ENCODE peak calls at places on chromosomes 5 and 9, in seven cellular contexts. One of them, this sample, is unnamed.

GRCh38 chr5:30156156-30156555 is 1037.3 kb upstream of the CDH6 start:
- DNase-seq in right atrium auricular region: no peak
- DNase-seq in activated CD4-positive, alpha-beta T cell treated with anti-CD3 and anti-CD28 coated beads for 48 hours: no peak
- DNase-seq in effector memory CD4-positive, alpha-beta T cell: no peak
- DNase-seq in activated CD8-positive, alpha-beta T cell treated with anti-CD3 and anti-CD28 coated beads for 36 hours: no peak
- DNase-seq in anterior cingulate cortex: no peak
- DNase-seq in activated naive CD4-positive, alpha-beta T cell treated with anti-CD3 and anti-CD28 coated beads, Interleukin-2, amount 50 U/mL, for 72 hours: no peak
- DNase-seq in this sample: no peak

GRCh38 chr5:66864240-66864884 is 268.2 kb downstream of the MAST4 start:
- DNase-seq in right atrium auricular region: no peak
- DNase-seq in activated CD4-positive, alpha-beta T cell treated with anti-CD3 and anti-CD28 coated beads for 48 hours: peak
- DNase-seq in effector memory CD4-positive, alpha-beta T cell: no peak
- DNase-seq in activated CD8-positive, alpha-beta T cell treated with anti-CD3 and anti-CD28 coated beads for 36 hours: peak
- DNase-seq in anterior cingulate cortex: no peak
- DNase-seq in activated naive CD4-positive, alpha-beta T cell treated with anti-CD3 and anti-CD28 coated beads, Interleukin-2, amount 50 U/mL, for 72 hours: peak
- DNase-seq in this sample: no peak

GRCh38 chr9:131048332-131048731 is 39.4 kb downstream of the LAMC3 start:
- DNase-seq in right atrium auricular region: no peak
- DNase-seq in activated CD4-positive, alpha-beta T cell treated with anti-CD3 and anti-CD28 coated beads for 48 hours: no peak
- DNase-seq in effector memory CD4-positive, alpha-beta T cell: no peak
- DNase-seq in activated CD8-positive, alpha-beta T cell treated with anti-CD3 and anti-CD28 coated beads for 36 hours: no peak
- DNase-seq in anterior cingulate cortex: no peak
- DNase-seq in activated naive CD4-positive, alpha-beta T cell treated with anti-CD3 and anti-CD28 coated beads, Interleukin-2, amount 50 U/mL, for 72 hours: no peak
- DNase-seq in this sample: no peak

GRCh38 chr9:14846871-14847311 is 63.3 kb downstream of the FREM1 start:
- DNase-seq in right atrium auricular region: no peak
- DNase-seq in activated CD4-positive, alpha-beta T cell treated with anti-CD3 and anti-CD28 coated beads for 48 hours: peak
- DNase-seq in effector memory CD4-positive, alpha-beta T cell: no peak
- DNase-seq in activated CD8-positive, alpha-beta T cell treated with anti-CD3 and anti-CD28 coated beads for 36 hours: peak
- DNase-seq in anterior cingulate cortex: peak
- DNase-seq in activated naive CD4-positive, alpha-beta T cell treated with anti-CD3 and anti-CD28 coated beads, Interleukin-2, amount 50 U/mL, for 72 hours: peak
- DNase-seq in this sample: peak

GRCh38 chr5:109192543-109193281 is 217.1 kb downstream of the PJA2 start:
- DNase-seq in right atrium auricular region: no peak
- DNase-seq in activated CD4-positive, alpha-beta T cell treated with anti-CD3 and anti-CD28 coated beads for 48 hours: no peak
- DNase-seq in effector memory CD4-positive, alpha-beta T cell: no peak
- DNase-seq in activated CD8-positive, alpha-beta T cell treated with anti-CD3 and anti-CD28 coated beads for 36 hours: no peak
- DNase-seq in anterior cingulate cortex: no peak
- DNase-seq in activated naive CD4-positive, alpha-beta T cell treated with anti-CD3 and anti-CD28 coated beads, Interleukin-2, amount 50 U/mL, for 72 hours: no peak
- DNase-seq in this sample: no peak

GRCh38 chr5:125006011-125006685 is 259.7 kb upstream of the ZNF608 start:
- DNase-seq in right atrium auricular region: no peak
- DNase-seq in activated CD4-positive, alpha-beta T cell treated with anti-CD3 and anti-CD28 coated beads for 48 hours: no peak
- DNase-seq in effector memory CD4-positive, alpha-beta T cell: no peak
- DNase-seq in activated CD8-positive, alpha-beta T cell treated with anti-CD3 and anti-CD28 coated beads for 36 hours: no peak
- DNase-seq in anterior cingulate cortex: no peak
- DNase-seq in activated naive CD4-positive, alpha-beta T cell treated with anti-CD3 and anti-CD28 coated beads, Interleukin-2, amount 50 U/mL, for 72 hours: no peak
- DNase-seq in this sample: no peak

GRCh38 chr5:114089247-114089646 is 272.6 kb upstream of the KCNN2 start:
- DNase-seq in right atrium auricular region: no peak
- DNase-seq in activated CD4-positive, alpha-beta T cell treated with anti-CD3 and anti-CD28 coated beads for 48 hours: no peak
- DNase-seq in effector memory CD4-positive, alpha-beta T cell: no peak
- DNase-seq in activated CD8-positive, alpha-beta T cell treated with anti-CD3 and anti-CD28 coated beads for 36 hours: no peak
- DNase-seq in anterior cingulate cortex: no peak
- DNase-seq in activated naive CD4-positive, alpha-beta T cell treated with anti-CD3 and anti-CD28 coated beads, Interleukin-2, amount 50 U/mL, for 72 hours: no peak
- DNase-seq in this sample: no peak

GRCh38 chr5:154162475-154163217 is 27.9 kb upstream of the GALNT10 start:
- DNase-seq in right atrium auricular region: no peak
- DNase-seq in activated CD4-positive, alpha-beta T cell treated with anti-CD3 and anti-CD28 coated beads for 48 hours: no peak
- DNase-seq in effector memory CD4-positive, alpha-beta T cell: no peak
- DNase-seq in activated CD8-positive, alpha-beta T cell treated with anti-CD3 and anti-CD28 coated beads for 36 hours: no peak
- DNase-seq in anterior cingulate cortex: no peak
- DNase-seq in activated naive CD4-positive, alpha-beta T cell treated with anti-CD3 and anti-CD28 coated beads, Interleukin-2, amount 50 U/mL, for 72 hours: no peak
- DNase-seq in this sample: no peak

GRCh38 chr9:93138171-93138764 is 4.2 kb upstream of the NINJ1 start:
- DNase-seq in right atrium auricular region: no peak
- DNase-seq in activated CD4-positive, alpha-beta T cell treated with anti-CD3 and anti-CD28 coated beads for 48 hours: no peak
- DNase-seq in effector memory CD4-positive, alpha-beta T cell: no peak
- DNase-seq in activated CD8-positive, alpha-beta T cell treated with anti-CD3 and anti-CD28 coated beads for 36 hours: no peak
- DNase-seq in anterior cingulate cortex: no peak
- DNase-seq in activated naive CD4-positive, alpha-beta T cell treated with anti-CD3 and anti-CD28 coated beads, Interleukin-2, amount 50 U/mL, for 72 hours: no peak
- DNase-seq in this sample: no peak

GRCh38 chr9:23587433-23587832 is 238.6 kb downstream of the ELAVL2 start:
- DNase-seq in right atrium auricular region: peak
- DNase-seq in activated CD4-positive, alpha-beta T cell treated with anti-CD3 and anti-CD28 coated beads for 48 hours: no peak
- DNase-seq in effector memory CD4-positive, alpha-beta T cell: no peak
- DNase-seq in activated CD8-positive, alpha-beta T cell treated with anti-CD3 and anti-CD28 coated beads for 36 hours: no peak
- DNase-seq in anterior cingulate cortex: peak
- DNase-seq in activated naive CD4-positive, alpha-beta T cell treated with anti-CD3 and anti-CD28 coated beads, Interleukin-2, amount 50 U/mL, for 72 hours: no peak
- DNase-seq in this sample: no peak

GRCh38 chr9:124741681-124742080 is 29.4 kb downstream of the NR6A1 start:
- DNase-seq in right atrium auricular region: no peak
- DNase-seq in activated CD4-positive, alpha-beta T cell treated with anti-CD3 and anti-CD28 coated beads for 48 hours: no peak
- DNase-seq in effector memory CD4-positive, alpha-beta T cell: no peak
- DNase-seq in activated CD8-positive, alpha-beta T cell treated with anti-CD3 and anti-CD28 coated beads for 36 hours: no peak
- DNase-seq in anterior cingulate cortex: no peak
- DNase-seq in activated naive CD4-positive, alpha-beta T cell treated with anti-CD3 and anti-CD28 coated beads, Interleukin-2, amount 50 U/mL, for 72 hours: no peak
- DNase-seq in this sample: no peak

GRCh38 chr5:79416499-79416898 is 97.4 kb downstream of the HOMER1 start:
- DNase-seq in right atrium auricular region: no peak
- DNase-seq in activated CD4-positive, alpha-beta T cell treated with anti-CD3 and anti-CD28 coated beads for 48 hours: no peak
- DNase-seq in effector memory CD4-positive, alpha-beta T cell: no peak
- DNase-seq in activated CD8-positive, alpha-beta T cell treated with anti-CD3 and anti-CD28 coated beads for 36 hours: peak
- DNase-seq in anterior cingulate cortex: peak
- DNase-seq in activated naive CD4-positive, alpha-beta T cell treated with anti-CD3 and anti-CD28 coated beads, Interleukin-2, amount 50 U/mL, for 72 hours: no peak
- DNase-seq in this sample: no peak

GRCh38 chr5:115895821-115896220 is 54.1 kb downstream of the AP3S1 start:
- DNase-seq in right atrium auricular region: no peak
- DNase-seq in activated CD4-positive, alpha-beta T cell treated with anti-CD3 and anti-CD28 coated beads for 48 hours: no peak
- DNase-seq in effector memory CD4-positive, alpha-beta T cell: no peak
- DNase-seq in activated CD8-positive, alpha-beta T cell treated with anti-CD3 and anti-CD28 coated beads for 36 hours: no peak
- DNase-seq in anterior cingulate cortex: no peak
- DNase-seq in activated naive CD4-positive, alpha-beta T cell treated with anti-CD3 and anti-CD28 coated beads, Interleukin-2, amount 50 U/mL, for 72 hours: no peak
- DNase-seq in this sample: no peak

GRCh38 chr5:67842806-67843205 is 372.8 kb upstream of the PIK3R1 start:
- DNase-seq in right atrium auricular region: no peak
- DNase-seq in activated CD4-positive, alpha-beta T cell treated with anti-CD3 and anti-CD28 coated beads for 48 hours: no peak
- DNase-seq in effector memory CD4-positive, alpha-beta T cell: no peak
- DNase-seq in activated CD8-positive, alpha-beta T cell treated with anti-CD3 and anti-CD28 coated beads for 36 hours: no peak
- DNase-seq in anterior cingulate cortex: no peak
- DNase-seq in activated naive CD4-positive, alpha-beta T cell treated with anti-CD3 and anti-CD28 coated beads, Interleukin-2, amount 50 U/mL, for 72 hours: no peak
- DNase-seq in this sample: no peak

GRCh38 chr5:51380603-51381207 is 2.5 kb upstream of the ISL1 start:
- DNase-seq in right atrium auricular region: no peak
- DNase-seq in activated CD4-positive, alpha-beta T cell treated with anti-CD3 and anti-CD28 coated beads for 48 hours: no peak
- DNase-seq in effector memory CD4-positive, alpha-beta T cell: no peak
- DNase-seq in activated CD8-positive, alpha-beta T cell treated with anti-CD3 and anti-CD28 coated beads for 36 hours: peak
- DNase-seq in anterior cingulate cortex: no peak
- DNase-seq in activated naive CD4-positive, alpha-beta T cell treated with anti-CD3 and anti-CD28 coated beads, Interleukin-2, amount 50 U/mL, for 72 hours: no peak
- DNase-seq in this sample: no peak

GRCh38 chr9:130343445-130343918 is 77.9 kb downstream of the HMCN2 start:
- DNase-seq in right atrium auricular region: no peak
- DNase-seq in activated CD4-positive, alpha-beta T cell treated with anti-CD3 and anti-CD28 coated beads for 48 hours: peak
- DNase-seq in effector memory CD4-positive, alpha-beta T cell: no peak
- DNase-seq in activated CD8-positive, alpha-beta T cell treated with anti-CD3 and anti-CD28 coated beads for 36 hours: peak
- DNase-seq in anterior cingulate cortex: no peak
- DNase-seq in activated naive CD4-positive, alpha-beta T cell treated with anti-CD3 and anti-CD28 coated beads, Interleukin-2, amount 50 U/mL, for 72 hours: peak
- DNase-seq in this sample: peak

GRCh38 chr5:132055808-132056609 is 4.4 kb upstream of the IL3 start:
- DNase-seq in right atrium auricular region: peak
- DNase-seq in activated CD4-positive, alpha-beta T cell treated with anti-CD3 and anti-CD28 coated beads for 48 hours: peak
- DNase-seq in effector memory CD4-positive, alpha-beta T cell: peak
- DNase-seq in activated CD8-positive, alpha-beta T cell treated with anti-CD3 and anti-CD28 coated beads for 36 hours: peak
- DNase-seq in anterior cingulate cortex: no peak
- DNase-seq in activated naive CD4-positive, alpha-beta T cell treated with anti-CD3 and anti-CD28 coated beads, Interleukin-2, amount 50 U/mL, for 72 hours: no peak
- DNase-seq in this sample: peak

GRCh38 chr5:167688731-167689130 is 602.7 kb upstream of the WWC1 start:
- DNase-seq in right atrium auricular region: no peak
- DNase-seq in activated CD4-positive, alpha-beta T cell treated with anti-CD3 and anti-CD28 coated beads for 48 hours: no peak
- DNase-seq in effector memory CD4-positive, alpha-beta T cell: no peak
- DNase-seq in activated CD8-positive, alpha-beta T cell treated with anti-CD3 and anti-CD28 coated beads for 36 hours: no peak
- DNase-seq in anterior cingulate cortex: no peak
- DNase-seq in activated naive CD4-positive, alpha-beta T cell treated with anti-CD3 and anti-CD28 coated beads, Interleukin-2, amount 50 U/mL, for 72 hours: no peak
- DNase-seq in this sample: no peak

GRCh38 chr5:170132642-170133448 is 27.1 kb downstream of the FOXI1 start:
- DNase-seq in right atrium auricular region: no peak
- DNase-seq in activated CD4-positive, alpha-beta T cell treated with anti-CD3 and anti-CD28 coated beads for 48 hours: no peak
- DNase-seq in effector memory CD4-positive, alpha-beta T cell: no peak
- DNase-seq in activated CD8-positive, alpha-beta T cell treated with anti-CD3 and anti-CD28 coated beads for 36 hours: no peak
- DNase-seq in anterior cingulate cortex: no peak
- DNase-seq in activated naive CD4-positive, alpha-beta T cell treated with anti-CD3 and anti-CD28 coated beads, Interleukin-2, amount 50 U/mL, for 72 hours: no peak
- DNase-seq in this sample: no peak

GRCh38 chr5:8842906-8843590 is 702.8 kb downstream of the SEMA5A start:
- DNase-seq in right atrium auricular region: no peak
- DNase-seq in activated CD4-positive, alpha-beta T cell treated with anti-CD3 and anti-CD28 coated beads for 48 hours: no peak
- DNase-seq in effector memory CD4-positive, alpha-beta T cell: no peak
- DNase-seq in activated CD8-positive, alpha-beta T cell treated with anti-CD3 and anti-CD28 coated beads for 36 hours: no peak
- DNase-seq in anterior cingulate cortex: peak
- DNase-seq in activated naive CD4-positive, alpha-beta T cell treated with anti-CD3 and anti-CD28 coated beads, Interleukin-2, amount 50 U/mL, for 72 hours: no peak
- DNase-seq in this sample: no peak

GRCh38 chr5:13695076-13695712 is 249.3 kb downstream of the DNAH5 start:
- DNase-seq in right atrium auricular region: no peak
- DNase-seq in activated CD4-positive, alpha-beta T cell treated with anti-CD3 and anti-CD28 coated beads for 48 hours: no peak
- DNase-seq in effector memory CD4-positive, alpha-beta T cell: no peak
- DNase-seq in activated CD8-positive, alpha-beta T cell treated with anti-CD3 and anti-CD28 coated beads for 36 hours: no peak
- DNase-seq in anterior cingulate cortex: no peak
- DNase-seq in activated naive CD4-positive, alpha-beta T cell treated with anti-CD3 and anti-CD28 coated beads, Interleukin-2, amount 50 U/mL, for 72 hours: no peak
- DNase-seq in this sample: no peak

GRCh38 chr9:115071176-115071575 is 46.8 kb downstream of the TNC start:
- DNase-seq in right atrium auricular region: no peak
- DNase-seq in activated CD4-positive, alpha-beta T cell treated with anti-CD3 and anti-CD28 coated beads for 48 hours: no peak
- DNase-seq in effector memory CD4-positive, alpha-beta T cell: no peak
- DNase-seq in activated CD8-positive, alpha-beta T cell treated with anti-CD3 and anti-CD28 coated beads for 36 hours: no peak
- DNase-seq in anterior cingulate cortex: no peak
- DNase-seq in activated naive CD4-positive, alpha-beta T cell treated with anti-CD3 and anti-CD28 coated beads, Interleukin-2, amount 50 U/mL, for 72 hours: no peak
- DNase-seq in this sample: no peak

GRCh38 chr5:73363911-73364730 is 84.5 kb downstream of the FOXD1 start:
- DNase-seq in right atrium auricular region: no peak
- DNase-seq in activated CD4-positive, alpha-beta T cell treated with anti-CD3 and anti-CD28 coated beads for 48 hours: no peak
- DNase-seq in effector memory CD4-positive, alpha-beta T cell: no peak
- DNase-seq in activated CD8-positive, alpha-beta T cell treated with anti-CD3 and anti-CD28 coated beads for 36 hours: no peak
- DNase-seq in anterior cingulate cortex: no peak
- DNase-seq in activated naive CD4-positive, alpha-beta T cell treated with anti-CD3 and anti-CD28 coated beads, Interleukin-2, amount 50 U/mL, for 72 hours: no peak
- DNase-seq in this sample: no peak

GRCh38 chr5:37739817-37740261 is 100.0 kb downstream of the GDNF start:
- DNase-seq in right atrium auricular region: no peak
- DNase-seq in activated CD4-positive, alpha-beta T cell treated with anti-CD3 and anti-CD28 coated beads for 48 hours: no peak
- DNase-seq in effector memory CD4-positive, alpha-beta T cell: no peak
- DNase-seq in activated CD8-positive, alpha-beta T cell treated with anti-CD3 and anti-CD28 coated beads for 36 hours: no peak
- DNase-seq in anterior cingulate cortex: no peak
- DNase-seq in activated naive CD4-positive, alpha-beta T cell treated with anti-CD3 and anti-CD28 coated beads, Interleukin-2, amount 50 U/mL, for 72 hours: no peak
- DNase-seq in this sample: no peak

GRCh38 chr5:57383093-57383861 is 99.3 kb downstream of the ACTBL2 start:
- DNase-seq in right atrium auricular region: no peak
- DNase-seq in activated CD4-positive, alpha-beta T cell treated with anti-CD3 and anti-CD28 coated beads for 48 hours: peak
- DNase-seq in effector memory CD4-positive, alpha-beta T cell: no peak
- DNase-seq in activated CD8-positive, alpha-beta T cell treated with anti-CD3 and anti-CD28 coated beads for 36 hours: peak
- DNase-seq in anterior cingulate cortex: no peak
- DNase-seq in activated naive CD4-positive, alpha-beta T cell treated with anti-CD3 and anti-CD28 coated beads, Interleukin-2, amount 50 U/mL, for 72 hours: peak
- DNase-seq in this sample: no peak

GRCh38 chr5:149489605-149490037 is 61.6 kb downstream of the CSNK1A1 start:
- DNase-seq in right atrium auricular region: no peak
- DNase-seq in activated CD4-positive, alpha-beta T cell treated with anti-CD3 and anti-CD28 coated beads for 48 hours: no peak
- DNase-seq in effector memory CD4-positive, alpha-beta T cell: no peak
- DNase-seq in activated CD8-positive, alpha-beta T cell treated with anti-CD3 and anti-CD28 coated beads for 36 hours: no peak
- DNase-seq in anterior cingulate cortex: no peak
- DNase-seq in activated naive CD4-positive, alpha-beta T cell treated with anti-CD3 and anti-CD28 coated beads, Interleukin-2, amount 50 U/mL, for 72 hours: no peak
- DNase-seq in this sample: no peak

GRCh38 chr9:70020217-70020616 is 23.4 kb upstream of the MAMDC2 start:
- DNase-seq in right atrium auricular region: no peak
- DNase-seq in activated CD4-positive, alpha-beta T cell treated with anti-CD3 and anti-CD28 coated beads for 48 hours: no peak
- DNase-seq in effector memory CD4-positive, alpha-beta T cell: no peak
- DNase-seq in activated CD8-positive, alpha-beta T cell treated with anti-CD3 and anti-CD28 coated beads for 36 hours: no peak
- DNase-seq in anterior cingulate cortex: no peak
- DNase-seq in activated naive CD4-positive, alpha-beta T cell treated with anti-CD3 and anti-CD28 coated beads, Interleukin-2, amount 50 U/mL, for 72 hours: no peak
- DNase-seq in this sample: no peak

GRCh38 chr5:93273176-93273575 is 307.8 kb downstream of the NR2F1-AS1 start:
- DNase-seq in right atrium auricular region: no peak
- DNase-seq in activated CD4-positive, alpha-beta T cell treated with anti-CD3 and anti-CD28 coated beads for 48 hours: no peak
- DNase-seq in effector memory CD4-positive, alpha-beta T cell: no peak
- DNase-seq in activated CD8-positive, alpha-beta T cell treated with anti-CD3 and anti-CD28 coated beads for 36 hours: no peak
- DNase-seq in anterior cingulate cortex: no peak
- DNase-seq in activated naive CD4-positive, alpha-beta T cell treated with anti-CD3 and anti-CD28 coated beads, Interleukin-2, amount 50 U/mL, for 72 hours: no peak
- DNase-seq in this sample: no peak

GRCh38 chr5:135437796-135438560 is 9.2 kb downstream of the DCANP1 start:
- DNase-seq in right atrium auricular region: no peak
- DNase-seq in activated CD4-positive, alpha-beta T cell treated with anti-CD3 and anti-CD28 coated beads for 48 hours: no peak
- DNase-seq in effector memory CD4-positive, alpha-beta T cell: no peak
- DNase-seq in activated CD8-positive, alpha-beta T cell treated with anti-CD3 and anti-CD28 coated beads for 36 hours: no peak
- DNase-seq in anterior cingulate cortex: peak
- DNase-seq in activated naive CD4-positive, alpha-beta T cell treated with anti-CD3 and anti-CD28 coated beads, Interleukin-2, amount 50 U/mL, for 72 hours: no peak
- DNase-seq in this sample: no peak

GRCh38 chr5:95941756-95942155 is 19.9 kb downstream of the ELL2 start:
- DNase-seq in right atrium auricular region: no peak
- DNase-seq in activated CD4-positive, alpha-beta T cell treated with anti-CD3 and anti-CD28 coated beads for 48 hours: no peak
- DNase-seq in effector memory CD4-positive, alpha-beta T cell: no peak
- DNase-seq in activated CD8-positive, alpha-beta T cell treated with anti-CD3 and anti-CD28 coated beads for 36 hours: no peak
- DNase-seq in anterior cingulate cortex: no peak
- DNase-seq in activated naive CD4-positive, alpha-beta T cell treated with anti-CD3 and anti-CD28 coated beads, Interleukin-2, amount 50 U/mL, for 72 hours: no peak
- DNase-seq in this sample: no peak

GRCh38 chr9:35820076-35820475 is 5.2 kb upstream of the HINT2 start:
- DNase-seq in right atrium auricular region: no peak
- DNase-seq in activated CD4-positive, alpha-beta T cell treated with anti-CD3 and anti-CD28 coated beads for 48 hours: no peak
- DNase-seq in effector memory CD4-positive, alpha-beta T cell: no peak
- DNase-seq in activated CD8-positive, alpha-beta T cell treated with anti-CD3 and anti-CD28 coated beads for 36 hours: no peak
- DNase-seq in anterior cingulate cortex: no peak
- DNase-seq in activated naive CD4-positive, alpha-beta T cell treated with anti-CD3 and anti-CD28 coated beads, Interleukin-2, amount 50 U/mL, for 72 hours: no peak
- DNase-seq in this sample: no peak

GRCh38 chr5:10859393-10860195 is 98.6 kb upstream of the DAP start:
- DNase-seq in right atrium auricular region: no peak
- DNase-seq in activated CD4-positive, alpha-beta T cell treated with anti-CD3 and anti-CD28 coated beads for 48 hours: no peak
- DNase-seq in effector memory CD4-positive, alpha-beta T cell: no peak
- DNase-seq in activated CD8-positive, alpha-beta T cell treated with anti-CD3 and anti-CD28 coated beads for 36 hours: no peak
- DNase-seq in anterior cingulate cortex: no peak
- DNase-seq in activated naive CD4-positive, alpha-beta T cell treated with anti-CD3 and anti-CD28 coated beads, Interleukin-2, amount 50 U/mL, for 72 hours: no peak
- DNase-seq in this sample: no peak

This sample was measured in effector CD4-positive, alpha-beta T cell.